ENCODE peak calls at places on chromosomes 7 and 10, in five cellular contexts. X is GM23248, P is PC-3, T is thoracic aorta, V is body of pancreas. E is an unnamed sample. For H3K4me1, the result is how much of the 10 kb centered on the place peaks cover.

GRCh38 chr10:87531908-87532622 is 27.4 kb downstream of the MINPP1 start:
- DNase-seq in P (no peak), X (no peak), V (no peak), T (no peak), E (no peak)

GRCh38 chr7:21948887-21949469 is 3.3 kb upstream of the CDCA7L start:
- DNase-seq in P (no peak), T (no peak), X (no peak), V (no peak), E (no peak)

GRCh38 chr7:157361537-157361936 is 24.7 kb downstream of the DNAJB6 start:
- DNase-seq in X (no peak), T (no peak), V (no peak), P (no peak), E (no peak)

GRCh38 chr7:23277359-23277989 is 21.7 kb upstream of the MALSU1 start:
- DNase-seq in V (peak), T (no peak), X (peak), P (peak), E (peak)

GRCh38 chr10:98259606-98260319 is 8.2 kb downstream of the LOXL4 start:
- DNase-seq in X (peak), T (no peak), V (no peak), P (peak), E (no peak)

GRCh38 chr7:155928583-155929145 is 116.4 kb upstream of the SHH start:
- DNase-seq in X (no peak), V (no peak), P (no peak), T (no peak), E (no peak)

GRCh38 chr7:23067271-23067670 is 38.3 kb upstream of the KLHL7 start:
- DNase-seq in X (peak), P (no peak), V (no peak), T (no peak), E (no peak)

GRCh38 chr7:194996-195829 is 2.8 kb downstream of the FAM20C start:
- DNase-seq in T (no peak), P (no peak), V (no peak), X (peak), E (no peak)

GRCh38 chr10:115093776-115094361 is 704 bp downstream of the ATRNL1 start:
- DNase-seq in V (peak), X (peak), T (no peak), P (no peak), E (peak)

GRCh38 chr10:30437039-30437781 is 3.2 kb downstream of the MAP3K8 start:
- DNase-seq in X (peak), V (no peak), T (no peak), P (peak), E (no peak)

GRCh38 chr10:103960103-103960502 is 6.8 kb upstream of the SLK start:
- DNase-seq in P (no peak), X (no peak), T (no peak), V (no peak), E (no peak)

GRCh38 chr7:159201722-159202330 is 57.2 kb upstream of the VIPR2 start:
- DNase-seq in T (no peak), P (no peak), V (no peak), X (no peak), E (no peak)

GRCh38 chr7:131530137-131530536 is 26.3 kb downstream of the PODXL start:
- DNase-seq in T (no peak), V (no peak), X (no peak), P (no peak), E (no peak)

GRCh38 chr10:104906112-104906511 is 265.0 kb downstream of the SORCS3 start:
- DNase-seq in X (no peak), V (no peak), T (no peak), P (no peak), E (no peak)

GRCh38 chr7:135541029-135541428 is 16.7 kb upstream of the NUP205 start:
- DNase-seq in P (no peak), V (no peak), X (no peak), T (no peak), E (no peak)

GRCh38 chr10:102604379-102604960 is 39.8 kb upstream of the TRIM8 start:
- DNase-seq in X (peak), T (no peak), P (peak), V (no peak), E (no peak)

GRCh38 chr10:3118621-3119020 is 51.3 kb downstream of the PFKP start:
- DNase-seq in V (no peak), T (no peak), P (no peak), X (no peak), E (no peak)

GRCh38 chr7:73436031-73436929 is 2.7 kb downstream of the FZD9 start:
- DNase-seq in V (no peak), T (no peak), P (peak), X (peak), E (peak)

GRCh38 chr7:77262311-77262710 is 62.7 kb upstream of the FGL2 start:
- DNase-seq in T (no peak), V (no peak), P (no peak), X (no peak), E (no peak)

GRCh38 chr10:23376175-23376787 is 31.7 kb upstream of the C10orf67 start:
- DNase-seq in T (no peak), X (no peak), V (no peak), P (no peak), E (no peak)

GRCh38 chr7:134548877-134549276 is at the start of gene AKR1B15:
- DNase-seq in T (no peak), V (no peak), X (peak), P (peak), E (no peak)

GRCh38 chr10:86248062-86248461 is 118.5 kb downstream of the GRID1 start:
- DNase-seq in T (no peak), X (no peak), P (no peak), V (no peak), E (no peak)

GRCh38 chr10:22893776-22894175 is 34.1 kb upstream of the ARMC3 start:
- DNase-seq in T (no peak), P (no peak), X (no peak), V (no peak), E (no peak)

GRCh38 chr10:80155696-80156215 is 23.2 kb downstream of the PLAC9 start:
- DNase-seq in V (no peak), T (no peak), X (no peak), P (no peak), E (no peak)

GRCh38 chr10:45660876-45661411 is 11.6 kb downstream of the ZFAND4 start:
- DNase-seq in X (no peak), T (no peak), P (no peak), V (no peak), E (no peak)

GRCh38 chr7:29291723-29292591 is 97.4 kb downstream of the CHN2 start:
- DNase-seq in T (no peak), V (no peak), P (no peak), X (no peak), E (no peak)

GRCh38 chr10:3776796-3777571 is 8.0 kb downstream of the KLF6 start:
- DNase-seq in P (peak), T (peak), X (peak), V (peak), E (peak)

GRCh38 chr10:29949411-29950011 is 109.9 kb downstream of the JCAD start:
- DNase-seq in V (no peak), T (no peak), P (peak), X (peak), E (peak)

GRCh38 chr10:71547841-71548493 is 151.2 kb downstream of the CDH23 start:
- DNase-seq in T (no peak), X (no peak), V (no peak), P (no peak), E (peak)

GRCh38 chr7:36265720-36266119 is 112.7 kb downstream of the EEPD1 start:
- DNase-seq in P (no peak), T (no peak), V (no peak), X (no peak), E (no peak)

GRCh38 chr7:81467964-81468363 is 301.9 kb downstream of the HGF start:
- DNase-seq in P (no peak), T (no peak), X (no peak), V (no peak), E (no peak)

GRCh38 chr7:81470724-81471379 is 299.0 kb downstream of the HGF start:
- DNase-seq in T (no peak), V (peak), X (no peak), P (no peak), E (no peak)

GRCh38 chr7:81468516-81468915 is 301.3 kb downstream of the HGF start:
- DNase-seq in P (no peak), X (no peak), T (no peak), V (no peak), E (no peak)

GRCh38 chr7:81469299-81470083 is 300.4 kb downstream of the HGF start:
- DNase-seq in V (no peak), T (no peak), X (no peak), P (no peak), E (no peak)

DNA sequence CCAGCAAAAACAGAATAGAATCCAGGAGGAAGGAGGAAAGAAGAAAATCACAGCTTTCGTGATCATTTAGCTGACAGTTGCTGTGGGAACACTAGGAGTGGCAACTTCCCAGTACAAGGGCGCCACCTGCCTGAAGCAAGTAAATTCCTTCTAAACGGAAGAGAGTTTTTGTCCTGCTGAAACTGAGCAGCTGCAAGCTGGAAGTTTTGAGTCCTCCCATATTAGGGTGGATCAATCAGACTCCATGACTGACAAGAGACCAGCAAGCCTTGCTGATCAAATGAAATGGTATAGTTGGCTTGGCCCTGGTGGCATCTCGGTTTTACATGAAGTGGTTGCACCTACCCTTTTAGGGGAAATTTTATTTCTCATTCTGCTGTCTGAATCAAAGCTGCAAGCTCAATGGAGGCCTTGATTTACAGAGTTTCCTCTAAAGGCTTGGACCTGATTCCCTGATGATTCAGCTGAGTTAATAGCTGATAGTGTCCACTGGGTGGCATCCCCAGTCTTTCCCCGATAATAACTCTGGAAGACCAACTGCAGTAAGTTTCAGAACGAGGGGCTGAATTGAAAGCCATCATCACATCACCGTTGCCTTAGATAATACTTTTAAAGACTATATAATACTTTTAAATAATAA is 299.6 kb downstream of the HGF start:
- DNase-seq in X (peak), V (peak), T (no peak), P (peak), E (peak)
- H3K27ac ChIP-seq in X (no peak), V (peak), T (no peak), P (no peak), E (no peak)

GRCh38 chr7:40072268-40072667 is 62.2 kb downstream of the MPLKIP start:
- DNase-seq in V (no peak), X (no peak), T (no peak), P (no peak), E (no peak)
- H3K4me3 ChIP-seq in V (no peak), X (no peak), T (no peak), P (no peak), E (no peak)

DNA sequence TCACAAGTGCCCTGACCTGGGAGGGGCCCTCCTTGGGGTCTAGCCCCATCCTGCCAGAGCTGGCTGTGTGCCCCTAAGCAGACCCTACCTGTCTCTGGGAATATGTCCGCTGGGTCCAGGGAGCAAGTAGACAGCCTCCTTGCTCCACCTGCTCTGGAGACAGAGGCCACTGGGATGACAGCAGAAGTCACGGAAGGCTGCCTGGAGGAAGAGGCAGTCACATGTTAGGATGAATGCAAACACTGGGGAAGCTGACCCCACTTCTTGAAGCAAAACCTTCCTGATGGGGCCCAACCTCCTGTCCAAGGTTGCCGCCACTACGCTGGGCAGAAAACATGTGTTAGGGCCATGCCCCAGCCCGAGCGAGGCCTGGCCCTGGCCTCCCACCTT is 11.7 kb upstream of the LFNG start:
- DNase-seq in X (no peak), T (no peak), V (no peak), P (no peak), E (no peak)
- H3K4me1 ChIP-seq in X (under half), T (under half), V (under half), P (under half), E (half or more)

DNA sequence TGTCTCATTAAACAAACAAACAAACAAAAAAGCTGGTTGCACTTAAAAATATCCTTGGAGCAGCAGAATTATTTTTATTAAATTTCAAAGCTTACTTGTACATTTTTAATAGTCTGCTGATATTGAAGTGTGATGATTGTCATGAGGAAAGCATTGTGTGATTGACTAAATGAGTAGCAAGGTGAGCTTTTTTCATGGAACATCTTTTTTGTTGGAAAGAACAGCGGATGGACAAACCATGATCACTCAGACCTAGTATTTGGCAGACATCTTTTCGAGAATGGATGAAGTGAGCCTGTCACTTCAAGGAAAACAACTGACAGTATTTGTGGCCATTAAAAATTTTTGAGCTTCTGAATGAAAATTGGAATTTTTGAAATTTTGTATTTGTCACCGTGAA is 5.7 kb upstream of the CALML3 start:
- DNase-seq in P (no peak), X (no peak), T (no peak), V (no peak), E (no peak)
- H3K27ac ChIP-seq in P (no peak), X (no peak), T (no peak), V (no peak), E (no peak)

GRCh38 chr10:21167288-21168010 is 270.3 kb upstream of the NEBL start:
- DNase-seq in X (no peak), V (no peak), P (no peak), T (no peak), E (no peak)

GRCh38 chr10:21169271-21169670 is 272.2 kb upstream of the NEBL start:
- DNase-seq in V (no peak), X (no peak), P (peak), T (no peak), E (no peak)

GRCh38 chr10:21164687-21165086 is 267.6 kb upstream of the NEBL start:
- DNase-seq in V (no peak), P (no peak), X (no peak), T (no peak), E (no peak)

GRCh38 chr10:21165489-21165888 is 268.4 kb upstream of the NEBL start:
- DNase-seq in T (no peak), V (no peak), X (no peak), P (no peak), E (no peak)

DNA sequence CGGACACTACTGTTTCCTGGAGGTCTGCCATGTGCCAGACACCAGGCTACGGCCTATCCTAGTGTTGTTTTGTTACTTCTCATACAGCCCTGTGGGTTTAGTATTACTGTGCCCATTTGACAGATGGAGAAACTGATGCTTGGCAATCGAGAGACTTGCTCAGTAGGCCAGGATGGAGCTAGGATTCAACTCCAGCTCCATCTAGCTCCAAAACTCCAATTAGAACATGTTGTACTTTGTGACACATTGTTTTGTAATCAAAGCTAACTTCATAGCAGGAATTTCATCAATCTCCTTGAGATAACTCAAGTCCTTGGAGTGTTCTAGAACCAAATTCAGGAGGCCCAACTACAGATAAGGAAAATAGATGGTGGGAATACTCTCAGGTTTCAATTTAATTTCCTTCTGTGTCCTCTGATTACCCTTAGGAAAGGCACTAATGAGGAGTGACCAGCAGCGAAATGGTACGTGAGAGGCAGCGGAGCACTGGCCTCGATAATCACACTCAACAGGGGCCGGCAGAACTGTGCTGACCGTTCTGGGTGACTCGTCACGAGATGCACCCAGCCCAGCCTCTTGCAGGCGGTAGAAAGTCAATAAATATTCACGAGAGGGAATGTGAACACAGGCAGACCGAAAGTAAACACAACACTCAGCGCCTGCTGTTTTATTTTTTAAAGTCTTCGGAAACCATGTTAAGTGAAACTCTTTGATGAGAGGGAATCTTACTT is 269.6 kb upstream of the NEBL start:
- DNase-seq in P (peak), T (no peak), X (no peak), V (peak), E (no peak)
- H3K4me3 ChIP-seq in P (peak), T (no peak), X (no peak), V (no peak), E (no peak)

GRCh38 chr10:131751827-131752775 is 148.7 kb upstream of the PPP2R2D start:
- DNase-seq in X (no peak), T (no peak), P (no peak), V (no peak), E (no peak)
- H3K4me1 ChIP-seq in X (under half), T (under half), P (under half), V (under half), E (under half)

DNA sequence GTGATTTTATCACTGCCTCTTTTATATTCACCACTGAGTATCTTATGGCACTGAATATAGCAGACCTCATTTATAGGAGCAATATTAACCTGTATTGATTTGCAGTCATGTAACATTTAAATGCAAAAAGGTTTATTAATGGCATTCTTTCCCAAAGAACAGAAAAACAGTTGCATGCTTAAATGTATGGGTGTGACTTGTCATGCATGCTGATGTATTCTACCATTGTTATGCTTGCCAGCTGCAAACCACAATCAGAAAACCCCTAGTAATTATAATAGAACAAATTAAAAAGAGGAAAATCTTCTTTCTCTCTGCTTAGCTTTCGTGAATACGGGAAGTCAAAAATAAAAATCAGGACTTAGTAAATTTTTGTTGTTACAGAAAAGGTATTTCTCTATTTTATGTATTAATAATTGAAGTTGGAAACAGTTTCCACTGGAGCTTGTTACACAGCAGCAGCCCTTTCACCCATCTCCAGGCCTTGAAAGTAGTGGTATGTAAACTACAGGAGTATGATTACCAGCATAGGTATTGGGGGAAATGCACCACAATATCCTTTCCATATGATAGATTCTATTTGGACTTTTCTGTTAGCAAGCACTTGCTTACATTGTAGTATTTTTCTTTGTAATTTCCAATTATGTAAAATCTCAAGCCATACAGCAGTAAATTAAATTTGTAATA is 147.4 kb upstream of the TEX47 start:
- DNase-seq in T (no peak), V (no peak), P (no peak), X (no peak), E (no peak)
- H3K27ac ChIP-seq in T (no peak), V (no peak), P (no peak), X (no peak), E (no peak)

DNA sequence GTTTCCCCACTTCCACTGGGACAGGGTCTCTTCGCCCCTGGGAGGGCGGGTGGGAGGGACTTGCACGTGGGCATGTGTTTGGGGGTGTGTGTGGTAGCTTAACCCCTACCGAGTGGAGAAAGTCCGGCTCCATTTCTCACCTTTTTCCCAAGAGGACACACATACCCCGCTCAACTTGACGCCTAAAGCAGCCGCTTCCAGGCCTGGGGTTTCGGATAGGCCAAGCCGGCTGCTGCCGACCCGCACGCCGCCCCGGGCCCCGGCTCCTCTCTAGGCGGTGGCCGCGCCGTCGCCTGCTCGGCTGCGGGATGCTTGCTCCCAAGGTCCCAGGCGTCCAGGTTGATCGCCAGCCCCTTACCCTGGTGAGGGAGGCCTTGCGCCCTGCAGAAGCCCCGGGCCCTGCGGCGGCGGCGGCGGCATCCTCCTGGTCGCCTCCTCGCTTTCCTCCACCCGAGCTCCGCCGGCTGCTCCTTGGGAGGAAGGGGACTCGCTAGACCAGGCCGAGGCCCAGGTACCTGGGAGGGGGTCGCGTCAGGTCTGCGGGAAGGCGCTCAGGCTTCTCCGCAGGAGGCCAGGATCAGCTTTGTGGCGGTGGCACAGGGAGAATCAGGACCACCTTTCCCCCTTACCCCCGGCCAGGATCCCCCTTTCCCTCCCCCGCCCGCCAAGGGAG is 3.2 kb upstream of the GATA3 start:
- DNase-seq in T (no peak), P (no peak), X (no peak), V (no peak), E (no peak)
- H3K4me3 ChIP-seq in T (peak), P (no peak), X (no peak), V (no peak), E (peak)

E was measured in SJCRH30.